ENCODE peak calls at places on chromosome 1, in four cellular contexts. O is AG04450; E is effector memory CD4-positive, alpha-beta T cell; X is T-helper 2 cell treated with Interferon-gamma antibody and Interleukin-4, amounts not matched to agents 5 μg/mL and 100 μg/mL, for 36 hours. C is an unnamed sample.

GRCh38 chr1:88466899-88467580 is 217.0 kb upstream of the PKN2 start:
- DNase-seq in O (no peak), E (no peak), X (no peak), C (no peak)

GRCh38 chr1:61749574-61749973 is 7.3 kb downstream of the PATJ start:
- DNase-seq in O (no peak), E (no peak), X (no peak), C (no peak)

GRCh38 chr1:183783896-183784637 is 20.9 kb upstream of the RGL1 start:
- DNase-seq in O (peak), E (no peak), X (no peak), C (no peak)

GRCh38 chr1:108685524-108685923 is 6.6 kb upstream of the PRPF38B start:
- DNase-seq in O (no peak), E (no peak), X (no peak), C (no peak)

GRCh38 chr1:116743535-116743934 is 10.7 kb upstream of the CD2 start:
- DNase-seq in O (no peak), E (no peak), X (no peak), C (no peak)

GRCh38 chr1:42000781-42001180 is 82.1 kb upstream of the HIVEP3 start:
- DNase-seq in O (no peak), E (no peak), X (no peak), C (no peak)

GRCh38 chr1:31798433-31799195 is 17.2 kb downstream of the SPOCD1 start:
- DNase-seq in O (peak), E (no peak), X (no peak), C (peak)

GRCh38 chr1:31782766-31783410 is 18.7 kb upstream of the ADGRB2 start:
- DNase-seq in O (no peak), E (no peak), X (no peak), C (no peak)

GRCh38 chr1:112509005-112509659 is 367 bp downstream of the WNT2B start:
- DNase-seq in O (no peak), E (no peak), X (no peak), C (no peak)

GRCh38 chr1:171139890-171140289 is 45.2 kb upstream of the FMO2 start:
- DNase-seq in O (no peak), E (no peak), X (no peak), C (no peak)

GRCh38 chr1:41325801-41326200 is 35.4 kb upstream of the FOXO6 start:
- DNase-seq in O (no peak), E (no peak), X (no peak), C (no peak)

GRCh38 chr1:4270651-4271337 is 370.7 kb upstream of the C1orf174 start:
- DNase-seq in O (no peak), E (no peak), X (no peak), C (no peak)

GRCh38 chr1:108016451-108016920 is 51.5 kb upstream of the VAV3 start:
- DNase-seq in O (no peak), E (no peak), X (peak), C (no peak)

GRCh38 chr1:183840140-183840539 is 35.2 kb downstream of the RGL1 start:
- DNase-seq in O (no peak), E (no peak), X (no peak), C (no peak)

GRCh38 chr1:216186816-216187215 is 236.4 kb downstream of the USH2A start:
- DNase-seq in O (no peak), E (no peak), X (no peak), C (no peak)

GRCh38 chr1:172727956-172728603 is 69.2 kb downstream of the FASLG start:
- DNase-seq in O (no peak), E (no peak), X (peak), C (no peak)